ENCODE peak calls at places on chromosome 6, in seven cellular contexts. W, O, H, M, N, F and U are unnamed samples.

GRCh38 chr6:113662688-113663333 is 194.3 kb upstream of the MARCKS start:
- DNase-seq in H (no peak), F (no peak), M (no peak), N (no peak), W (no peak), O (no peak), U (no peak)

GRCh38 chr6:145815875-145816274 is 1.3 kb upstream of the FBXO30 start:
- DNase-seq in M (no peak), H (no peak), N (no peak), F (no peak), W (no peak), O (no peak), U (no peak)

GRCh38 chr6:16800942-16801341 is 39.7 kb upstream of the ATXN1 start:
- DNase-seq in N (no peak), H (peak; percentile 47), O (no peak), W (no peak), M (peak; percentile 24), F (peak; percentile 17), U (peak; percentile 36)

GRCh38 chr6:29769336-29769735 is 46.1 kb downstream of the HLA-F start:
- DNase-seq in F (no peak), N (no peak), H (no peak), M (no peak), W (no peak), O (no peak), U (no peak)

GRCh38 chr6:54805077-54805476 is 41.5 kb upstream of the FAM83B start:
- DNase-seq in O (no peak), M (no peak), H (peak; percentile 17), N (no peak), F (no peak), W (no peak), U (no peak)

GRCh38 chr6:140833396-140833795 is 1299.3 kb upstream of the GJE1 start:
- DNase-seq in M (no peak), W (no peak), F (no peak), H (no peak), N (no peak), O (no peak), U (no peak)

GRCh38 chr6:7058250-7058923 is 49.4 kb upstream of the RREB1 start:
- DNase-seq in H (peak; percentile 94), O (no peak), W (no peak), M (peak; percentile 92), F (peak; percentile 87), N (peak; percentile 77), U (peak; percentile 100)

GRCh38 chr6:136921936-136922679 is at the start of gene SLC35D3:
- DNase-seq in F (no peak), H (no peak), W (no peak), M (no peak), O (no peak), N (no peak), U (peak; percentile 7)

GRCh38 chr6:2999621-3000455 is at the start of gene NQO2:
- DNase-seq in N (peak; percentile 76), W (peak; percentile 91), H (peak; percentile 87), O (peak; percentile 72), F (no peak), M (no peak), U (peak; percentile 88)

GRCh38 chr6:32643904-32644303 is 6.7 kb downstream of the HLA-DQA1 start:
- DNase-seq in M (no peak), H (no peak), O (no peak), N (no peak), W (no peak), F (no peak), U (no peak)
- TF ChIP-seq CTCF in M (no peak), H (no peak), O (no peak), N (no peak), W (no peak), F (no peak), U (no peak)

DNA sequence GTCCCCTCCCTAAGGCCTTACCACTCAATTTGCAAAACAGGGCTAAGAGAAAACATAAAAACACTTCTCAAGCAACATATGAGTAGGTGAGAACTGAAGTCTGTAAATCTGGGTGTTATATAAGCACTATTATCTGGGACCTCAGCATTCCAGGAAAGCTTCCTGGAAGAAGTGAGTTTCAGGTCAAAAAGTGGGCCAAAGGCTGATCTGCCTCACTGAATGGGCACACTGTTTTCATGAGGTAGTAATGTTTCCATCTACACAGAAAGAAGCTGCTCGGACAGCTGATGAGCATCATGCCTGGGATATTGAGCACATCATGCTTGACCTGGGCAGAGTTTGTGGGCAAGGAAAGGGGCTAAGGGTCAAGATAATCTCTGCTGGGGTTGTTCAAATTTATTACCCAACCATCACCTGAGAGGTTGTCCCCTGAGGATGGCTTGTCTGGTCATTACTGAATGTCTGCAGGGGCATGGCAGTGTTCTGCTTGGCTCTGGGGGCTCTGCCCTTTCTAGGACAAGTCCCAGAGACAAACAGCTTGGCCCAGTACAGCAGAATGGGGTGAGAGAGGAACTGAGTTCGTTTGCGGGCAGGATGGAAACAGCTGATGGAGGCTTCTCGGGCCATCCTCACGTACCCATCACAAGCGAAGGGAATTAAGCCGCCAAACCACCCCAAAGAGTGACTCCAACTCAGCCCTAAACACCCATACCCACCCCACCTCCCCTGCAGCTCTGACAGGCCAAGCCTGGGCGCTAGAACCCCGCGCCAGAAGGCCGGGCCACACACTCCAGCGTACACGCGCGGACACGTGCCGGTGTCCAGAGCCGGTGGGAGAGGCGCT is 1.2 kb upstream of the SYNJ2 start:
- DNase-seq in H (no peak), O (peak; percentile 12), W (no peak), N (peak; percentile 38), F (no peak), M (no peak), U (no peak)
- H3K4me3 ChIP-seq in H (no peak overlapping the region), O (peak overlapping the region; percentile 96), W (peak overlapping the region; percentile 84), N (peak overlapping the region; percentile 2), F (no peak overlapping the region), M (no peak overlapping the region), U (peak overlapping the region; percentile 59)

DNA sequence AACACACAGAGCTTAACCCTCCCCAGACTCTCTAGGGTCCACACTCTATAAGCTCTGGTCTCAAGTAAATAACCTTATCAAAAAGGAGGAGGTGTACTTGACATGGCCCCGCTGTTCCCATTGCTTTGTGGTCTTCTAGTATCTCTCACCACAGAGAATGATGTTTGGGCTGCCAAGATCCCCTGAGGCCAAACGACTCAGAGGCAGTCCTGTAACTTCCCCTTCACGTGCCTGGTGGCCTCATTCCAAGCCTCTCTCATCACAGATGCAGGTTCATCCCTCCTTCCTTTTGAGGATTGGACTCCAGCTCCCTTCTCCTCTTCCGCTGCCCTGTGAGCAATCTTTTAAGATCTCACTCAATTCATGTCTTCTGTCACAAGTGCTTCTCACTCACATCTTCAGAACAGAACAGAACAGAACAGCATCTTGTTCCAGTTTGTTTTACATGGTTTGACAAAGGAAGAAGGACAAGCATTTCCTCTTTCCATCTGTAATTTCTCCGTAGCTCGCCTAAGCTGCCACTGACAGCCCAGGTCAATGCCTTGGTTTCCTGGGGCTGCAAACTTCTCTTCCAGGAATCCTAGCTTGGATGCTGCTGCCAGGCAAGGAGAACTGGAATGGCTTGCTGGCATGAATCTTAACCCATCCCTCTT is 541.5 kb downstream of the CD83 start:
- DNase-seq in O (no peak), N (no peak), W (no peak), M (no peak), F (peak; percentile 47), H (peak; percentile 46), U (peak; percentile 84)
- TF ChIP-seq CTCF in O (no peak), N (no peak), W (no peak), M (no peak), F (no peak), H (no peak), U (no peak)

GRCh38 chr6:26538936-26539615 is 910 bp downstream of the HMGN4 start:
- DNase-seq in N (no peak), W (no peak), O (no peak), F (no peak), M (no peak), H (no peak), U (peak; percentile 35)
- H3K4me3 ChIP-seq in N (peak overlapping the region; percentile 83), W (peak overlapping the region; percentile 85), O (peak overlapping the region; percentile 62), F (peak overlapping the region; percentile 83), M (peak overlapping the region; percentile 95), H (peak overlapping the region; percentile 88), U (peak overlapping the region; percentile 63)

GRCh38 chr6:14464716-14465115 is 347.1 kb downstream of the CD83 start:
- DNase-seq in O (no peak), N (no peak), M (no peak), W (no peak), F (no peak), H (no peak), U (no peak)

GRCh38 chr6:14462135-14462905 is 344.7 kb downstream of the CD83 start:
- DNase-seq in F (no peak), W (no peak), H (no peak), O (no peak), M (no peak), N (no peak), U (no peak)

GRCh38 chr6:14466278-14466677 is 348.7 kb downstream of the CD83 start:
- DNase-seq in M (peak; percentile 37), W (no peak), H (peak; percentile 57), F (no peak), O (no peak), N (no peak), U (no peak)

GRCh38 chr6:14463110-14463509 is 345.5 kb downstream of the CD83 start:
- DNase-seq in W (no peak), H (no peak), N (no peak), F (no peak), M (no peak), O (no peak), U (no peak)

GRCh38 chr6:14464049-14464448 is 346.5 kb downstream of the CD83 start:
- DNase-seq in M (no peak), W (no peak), N (no peak), F (no peak), H (peak; percentile 59), O (no peak), U (peak; percentile 20)
- TF ChIP-seq CTCF in M (no peak), W (no peak), N (no peak), F (no peak), H (peak; percentile 21), O (no peak), U (peak; percentile 5)

GRCh38 chr6:10558575-10558974 is 37.4 kb downstream of the GCNT2 start:
- DNase-seq in N (no peak), O (no peak), W (no peak), M (no peak), F (no peak), H (no peak), U (no peak)
- H3K4me3 ChIP-seq in N (no peak overlapping the region), O (no peak overlapping the region), W (no peak overlapping the region), M (no peak overlapping the region), F (no peak overlapping the region), H (no peak overlapping the region), U (no peak overlapping the region)

GRCh38 chr6:84776392-84776791 is 12.0 kb upstream of the TBX18 start:
- DNase-seq in F (no peak), M (no peak), O (no peak), N (no peak), W (no peak), H (no peak), U (no peak)

GRCh38 chr6:84774174-84775158 is 10.1 kb upstream of the TBX18 start:
- DNase-seq in N (no peak), W (peak; percentile 62), O (no peak), F (no peak), M (no peak), H (peak; percentile 79), U (peak; percentile 62)

GRCh38 chr6:84777888-84778287 is 13.5 kb upstream of the TBX18 start:
- DNase-seq in H (no peak), W (no peak), N (no peak), M (peak; percentile 62), O (no peak), F (peak; percentile 64), U (peak; percentile 33)

GRCh38 chr6:84779917-84780316 is 15.5 kb upstream of the TBX18 start:
- DNase-seq in W (no peak), O (no peak), N (no peak), H (no peak), F (no peak), M (no peak), U (no peak)

GRCh38 chr6:84779380-84779779 is 15.0 kb upstream of the TBX18 start:
- DNase-seq in O (no peak), F (no peak), W (no peak), H (no peak), N (no peak), M (no peak), U (no peak)
- TF ChIP-seq CTCF in O (no peak), F (peak; percentile 22), W (no peak), H (peak; percentile 36), N (no peak), M (peak; percentile 28), U (peak; percentile 42)